ENCODE peak calls at places on chromosomes 4 and X, in four cellular contexts. One of them, this sample, is unnamed.

GRCh38 chr4:13611283-13611842 is 16.2 kb downstream of the BOD1L1 start:
- DNase-seq in mucosa of descending colon: no peak
- DNase-seq in Kasumi-1: no peak
- DNase-seq in SW 1271: no peak
- DNase-seq in this sample: no peak

GRCh38 chr4:148203056-148203898 is 238.9 kb downstream of the NR3C2 start:
- DNase-seq in Kasumi-1: no peak
- DNase-seq in mucosa of descending colon: no peak
- DNase-seq in SW 1271: no peak
- DNase-seq in this sample: no peak

GRCh38 chr4:181646864-181647263 is 596.3 kb upstream of the TENM3 start:
- DNase-seq in SW 1271: no peak
- DNase-seq in Kasumi-1: no peak
- DNase-seq in mucosa of descending colon: no peak
- DNase-seq in this sample: no peak

GRCh38 chr4:3871181-3871852 is 105.1 kb downstream of the ADRA2C start:
- DNase-seq in Kasumi-1: no peak
- DNase-seq in mucosa of descending colon: no peak
- DNase-seq in SW 1271: no peak
- DNase-seq in this sample: peak; percentile 31

GRCh38 chr4:16794816-16795445 is 103.5 kb downstream of the LDB2 start:
- DNase-seq in mucosa of descending colon: no peak
- DNase-seq in Kasumi-1: peak; percentile 42
- DNase-seq in SW 1271: no peak
- DNase-seq in this sample: no peak

GRCh38 chrX:15418041-15418706 is 34.0 kb upstream of the VEGFD start:
- DNase-seq in Kasumi-1: no peak
- DNase-seq in SW 1271: no peak
- DNase-seq in mucosa of descending colon: no peak
- DNase-seq in this sample: no peak

GRCh38 chr4:55524844-55525571 is 21.7 kb downstream of the CLOCK start:
- DNase-seq in mucosa of descending colon: no peak
- DNase-seq in Kasumi-1: no peak
- DNase-seq in SW 1271: no peak
- DNase-seq in this sample: no peak

GRCh38 chr4:183185018-183185417 is 86.0 kb downstream of the WWC2 start:
- DNase-seq in Kasumi-1: no peak
- DNase-seq in SW 1271: no peak
- DNase-seq in mucosa of descending colon: no peak
- DNase-seq in this sample: no peak

GRCh38 chr4:16914208-16914607 is 15.8 kb upstream of the LDB2 start:
- DNase-seq in Kasumi-1: peak; percentile 5
- DNase-seq in SW 1271: no peak
- DNase-seq in mucosa of descending colon: no peak
- DNase-seq in this sample: no peak

GRCh38 chr4:2796261-2797187 is 3.6 kb downstream of the SH3BP2 start:
- DNase-seq in Kasumi-1: no peak
- DNase-seq in mucosa of descending colon: peak; percentile 88
- DNase-seq in SW 1271: no peak
- DNase-seq in this sample: peak; percentile 69

GRCh38 chr4:848803-849477 is 23.0 kb upstream of the CPLX1 start:
- DNase-seq in Kasumi-1: no peak
- DNase-seq in SW 1271: no peak
- DNase-seq in mucosa of descending colon: no peak
- DNase-seq in this sample: peak; percentile 30

GRCh38 chr4:2930821-2931764 is 32.1 kb downstream of the NOP14 start:
- DNase-seq in SW 1271: no peak
- DNase-seq in Kasumi-1: no peak
- DNase-seq in mucosa of descending colon: peak; percentile 63
- DNase-seq in this sample: peak; percentile 88

GRCh38 chr4:113179996-113180395 is 130.5 kb downstream of the ANK2 start:
- DNase-seq in SW 1271: no peak
- DNase-seq in Kasumi-1: no peak
- DNase-seq in mucosa of descending colon: no peak
- DNase-seq in this sample: no peak

GRCh38 chrX:22032084-22032483 is at the start of gene PHEX:
- DNase-seq in Kasumi-1: peak; percentile 6
- DNase-seq in SW 1271: no peak
- DNase-seq in mucosa of descending colon: no peak
- DNase-seq in this sample: no peak

GRCh38 chrX:23752740-23753435 is 9.8 kb upstream of the ACOT9 start:
- DNase-seq in SW 1271: no peak
- DNase-seq in Kasumi-1: no peak
- DNase-seq in mucosa of descending colon: no peak
- DNase-seq in this sample: no peak

GRCh38 chrX:70257599-70258288 is 2.3 kb downstream of the P2RY4 start:
- DNase-seq in mucosa of descending colon: no peak
- DNase-seq in Kasumi-1: no peak
- DNase-seq in SW 1271: no peak
- DNase-seq in this sample: no peak

GRCh38 chr4:187158003-187158402 is 434.3 kb upstream of the FAT1 start:
- DNase-seq in Kasumi-1: no peak
- DNase-seq in mucosa of descending colon: no peak
- DNase-seq in SW 1271: no peak
- DNase-seq in this sample: no peak

GRCh38 chr4:107050525-107051135 is 14.5 kb upstream of the DKK2 start:
- DNase-seq in mucosa of descending colon: no peak
- DNase-seq in SW 1271: peak; percentile 0
- DNase-seq in Kasumi-1: peak; percentile 34
- DNase-seq in this sample: no peak

GRCh38 chr4:38243385-38244053 is 283.3 kb downstream of the PTTG2 start:
- DNase-seq in SW 1271: no peak
- DNase-seq in Kasumi-1: no peak
- DNase-seq in mucosa of descending colon: no peak
- DNase-seq in this sample: no peak

GRCh38 chr4:156884183-156884582 is 87.4 kb downstream of the PDGFC start:
- DNase-seq in Kasumi-1: no peak
- DNase-seq in mucosa of descending colon: no peak
- DNase-seq in SW 1271: no peak
- DNase-seq in this sample: no peak

GRCh38 chr4:69044247-69044646 is 52.0 kb upstream of the UGT2B7 start:
- DNase-seq in Kasumi-1: no peak
- DNase-seq in mucosa of descending colon: no peak
- DNase-seq in SW 1271: no peak
- DNase-seq in this sample: no peak

GRCh38 chr4:140277576-140277975 is 95.9 kb upstream of the SCOC start:
- DNase-seq in mucosa of descending colon: no peak
- DNase-seq in Kasumi-1: no peak
- DNase-seq in SW 1271: no peak
- DNase-seq in this sample: no peak

GRCh38 chrX:116232833-116233232 is 62.3 kb downstream of the AGTR2 start:
- DNase-seq in Kasumi-1: peak; percentile 31
- DNase-seq in SW 1271: peak; percentile 0
- DNase-seq in mucosa of descending colon: no peak
- DNase-seq in this sample: no peak

GRCh38 chrX:13719192-13719856 is 15.1 kb downstream of the TRAPPC2 start:
- DNase-seq in Kasumi-1: no peak
- DNase-seq in mucosa of descending colon: no peak
- DNase-seq in SW 1271: no peak
- DNase-seq in this sample: no peak

GRCh38 chr4:56871357-56871993 is 36.2 kb upstream of the REST start:
- DNase-seq in Kasumi-1: no peak
- DNase-seq in SW 1271: no peak
- DNase-seq in mucosa of descending colon: no peak
- DNase-seq in this sample: no peak

GRCh38 chr4:140048419-140049022 is 105.5 kb downstream of the MAML3 start:
- DNase-seq in Kasumi-1: no peak
- DNase-seq in mucosa of descending colon: no peak
- DNase-seq in SW 1271: no peak
- DNase-seq in this sample: no peak

GRCh38 chrX:46547857-46548256 is 2.6 kb upstream of the ZNF674 start:
- DNase-seq in SW 1271: peak; percentile 19
- DNase-seq in mucosa of descending colon: no peak
- DNase-seq in Kasumi-1: no peak
- DNase-seq in this sample: no peak

GRCh38 chr4:83356899-83357661 is 22.4 kb upstream of the HPSE start:
- DNase-seq in Kasumi-1: no peak
- DNase-seq in SW 1271: peak; percentile 13
- DNase-seq in mucosa of descending colon: no peak
- DNase-seq in this sample: no peak

GRCh38 chrX:149255860-149256259 is 249.2 kb downstream of the IDS start:
- DNase-seq in mucosa of descending colon: no peak
- DNase-seq in Kasumi-1: no peak
- DNase-seq in SW 1271: no peak
- DNase-seq in this sample: no peak